ENCODE peak calls at places on chromosomes 13 and 19, in nine cellular contexts. H is BE2C, R is germinal center, N is GM06990, X is small intestine, E is right atrium auricular region, J is LHCN-M2, Q is D341Med, O is hepatocyte. Y is an unnamed sample.

GRCh38 chr19:12166596-12166995 is 3.7 kb downstream of the ZNF136 start:
- DNase-seq in H (no peak), R (no peak), N (no peak), X (no peak), E (no peak), J (no peak), Q (no peak), O (no peak), Y (no peak)

GRCh38 chr19:19822148-19822429 is 539 bp upstream of the ZNF506 start:
- DNase-seq in H (peak; percentile 13), R (no peak), N (no peak), X (no peak), E (peak; percentile 64), J (no peak), Q (no peak), O (no peak), Y (peak; percentile 17)

GRCh38 chr13:50244913-50245574 is 229.8 kb downstream of the KCNRG start:
- DNase-seq in H (no peak), R (peak; percentile 13), N (peak; percentile 60), X (peak; percentile 39), E (no peak), J (peak; percentile 96), Q (no peak), O (peak; percentile 77), Y (no peak)

GRCh38 chr13:42405665-42406390 is 133.9 kb downstream of the AKAP11 start:
- DNase-seq in H (no peak), R (peak; percentile 9), N (peak; percentile 70), X (no peak), E (no peak), J (peak; percentile 6), Q (no peak), O (no peak), Y (no peak)

GRCh38 chr19:34259367-34259865 is 5.1 kb downstream of the GARRE1 start:
- DNase-seq in H (no peak), R (no peak), N (no peak), X (no peak), E (no peak), J (peak; percentile 15), Q (no peak), O (no peak), Y (no peak)

GRCh38 chr13:26837102-26837501 is 76.5 kb upstream of the GPR12 start:
- DNase-seq in H (no peak), R (no peak), N (no peak), X (no peak), E (peak; percentile 13), J (no peak), Q (no peak), O (no peak), Y (no peak)

GRCh38 chr19:3660493-3661219 is 34.1 kb upstream of the CACTIN start:
- DNase-seq in H (no peak), R (no peak), N (no peak), X (no peak), E (no peak), J (no peak), Q (no peak), O (no peak), Y (no peak)

GRCh38 chr13:39452412-39452811 is 150.6 kb downstream of the LHFPL6 start:
- DNase-seq in H (no peak), R (no peak), N (no peak), X (no peak), E (no peak), J (peak; percentile 19), Q (no peak), O (no peak), Y (no peak)

GRCh38 chr19:13962738-13963602 is 10.7 kb downstream of the DCAF15 start:
- DNase-seq in H (no peak), R (no peak), N (no peak), X (no peak), E (no peak), J (no peak), Q (no peak), O (peak; percentile 12), Y (peak; percentile 65)

GRCh38 chr13:21058361-21058760 is 3.0 kb downstream of the LATS2 start:
- DNase-seq in H (no peak), R (no peak), N (no peak), X (no peak), E (no peak), J (peak; percentile 21), Q (no peak), O (no peak), Y (no peak)

GRCh38 chr19:37719111-37719926 is at the start of gene ZNF607:
- DNase-seq in H (peak; percentile 94), R (peak; percentile 94), N (peak; percentile 91), X (peak; percentile 95), E (peak; percentile 83), J (peak; percentile 85), Q (peak; percentile 97), O (peak; percentile 98), Y (peak; percentile 97)

GRCh38 chr13:109785141-109785891 is 1.1 kb downstream of the IRS2 start:
- DNase-seq in H (peak; percentile 63), R (no peak), N (no peak), X (peak; percentile 37), E (no peak), J (peak; percentile 71), Q (peak; percentile 59), O (peak; percentile 72), Y (peak; percentile 62)

GRCh38 chr19:33469171-33470039 is 52.2 kb downstream of the PEPD start:
- DNase-seq in H (no peak), R (no peak), N (no peak), X (no peak), E (no peak), J (no peak), Q (no peak), O (no peak), Y (peak; percentile 11)

GRCh38 chr19:45865269-45865948 is 1.3 kb downstream of the FOXA3 start:
- DNase-seq in H (no peak), R (no peak), N (no peak), X (peak; percentile 35), E (no peak), J (no peak), Q (no peak), O (no peak), Y (no peak)

GRCh38 chr13:51235756-51236564 is 13.8 kb downstream of the FAM124A start:
- DNase-seq in H (no peak), R (no peak), N (no peak), X (no peak), E (no peak), J (no peak), Q (no peak), O (no peak), Y (no peak)

GRCh38 chr13:51241720-51242119 is 19.5 kb downstream of the FAM124A start:
- DNase-seq in H (no peak), R (no peak), N (no peak), X (no peak), E (no peak), J (no peak), Q (no peak), O (no peak), Y (no peak)

GRCh38 chr19:16940626-16941025 is 51.8 kb downstream of the F2RL3 start:
- DNase-seq in H (no peak), R (no peak), N (no peak), X (no peak), E (no peak), J (no peak), Q (no peak), O (no peak), Y (no peak)

GRCh38 chr19:30362156-30362754 is 9.9 kb upstream of the ZNF536 start:
- DNase-seq in H (no peak), R (no peak), N (no peak), X (no peak), E (no peak), J (no peak), Q (no peak), O (no peak), Y (no peak)